ENCODE peak calls at places on chromosome 2, in six cellular contexts. Z is breast epithelium, E is body of pancreas, O is choroid plexus epithelial cell, B is neural crest cell, P is nephron progenitor cell. U is an unnamed sample.

GRCh38 chr2:219772697-219773096 is 145.3 kb downstream of the SLC4A3 start:
- DNase-seq in P (no peak), O (no peak), E (no peak), B (no peak), Z (no peak), U (no peak)

GRCh38 chr2:99404800-99405669 is 67.8 kb downstream of the EIF5B start:
- DNase-seq in Z (no peak), E (no peak), B (no peak), P (no peak), O (no peak), U (no peak)

GRCh38 chr2:101311390-101312019 is 3.0 kb upstream of the RNF149 start:
- DNase-seq in B (no peak), O (no peak), Z (no peak), P (no peak), E (peak), U (no peak)

GRCh38 chr2:13558368-13558767 is 841.6 kb downstream of the TRIB2 start:
- DNase-seq in E (no peak), O (peak), Z (no peak), P (no peak), B (no peak), U (peak)

GRCh38 chr2:23384551-23385349 is at the start of gene KLHL29:
- DNase-seq in Z (peak), P (peak), E (peak), O (peak), B (peak), U (peak)

GRCh38 chr2:833180-833579 is 117.5 kb upstream of the SNTG2 start:
- DNase-seq in P (no peak), B (no peak), O (no peak), E (no peak), Z (no peak), U (no peak)

GRCh38 chr2:14072338-14072737 is 560.2 kb upstream of the LRATD1 start:
- DNase-seq in Z (no peak), O (peak), P (no peak), E (no peak), B (no peak), U (no peak)

GRCh38 chr2:18651842-18652774 is 62.7 kb upstream of the NT5C1B start:
- DNase-seq in P (no peak), B (no peak), Z (no peak), O (peak), E (no peak), U (peak)

GRCh38 chr2:239066597-239066996 is 218.7 kb downstream of the TWIST2 start:
- DNase-seq in B (no peak), O (no peak), E (no peak), Z (no peak), P (no peak), U (no peak)

GRCh38 chr2:219434718-219435525 is at the start of gene SPEG:
- DNase-seq in B (no peak), Z (no peak), O (peak), P (no peak), E (no peak), U (no peak)

GRCh38 chr2:143684731-143685364 is 555.6 kb downstream of the ARHGAP15 start:
- DNase-seq in O (no peak), B (no peak), E (no peak), P (no peak), Z (no peak), U (no peak)

GRCh38 chr2:33412920-33413319 is 63.5 kb upstream of the RASGRP3 start:
- DNase-seq in Z (no peak), E (no peak), B (no peak), O (peak), P (no peak), U (peak)

GRCh38 chr2:137173514-137173913 is 408.2 kb downstream of the THSD7B start:
- DNase-seq in O (peak), P (no peak), E (no peak), B (no peak), Z (no peak), U (peak)

GRCh38 chr2:130819915-130820861 is 16.5 kb upstream of the ARHGEF4 start:
- DNase-seq in O (no peak), E (no peak), P (peak), Z (peak), B (no peak), U (no peak)

GRCh38 chr2:112024896-112025491 is 30.1 kb upstream of the TMEM87B start:
- DNase-seq in B (no peak), Z (no peak), P (no peak), E (no peak), O (no peak), U (no peak)
- TF ChIP-seq CTCF in B (no peak), Z (no peak), P (no peak), E (no peak), O (no peak), U (no peak)

DNA sequence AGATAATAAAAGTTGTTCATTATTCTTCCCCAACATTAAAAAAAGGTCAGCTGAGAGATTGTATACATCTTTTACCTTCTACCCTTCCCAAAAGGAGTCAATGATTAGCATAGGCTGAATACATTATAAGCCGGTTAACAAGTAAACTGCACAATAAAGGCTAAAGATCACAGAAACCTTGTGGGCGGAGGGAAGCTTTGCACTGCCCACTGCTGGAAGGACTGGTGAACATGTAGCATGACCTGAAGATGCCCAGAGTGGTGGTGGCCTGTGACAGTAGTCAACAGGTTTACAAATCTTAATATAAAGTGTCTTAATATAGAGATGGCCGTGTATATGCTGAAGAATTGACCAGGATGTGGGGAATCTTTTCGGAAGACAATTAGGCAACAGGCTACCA is 35.6 kb downstream of the ARL5A start:
- DNase-seq in P (no peak), O (no peak), B (no peak), Z (no peak), E (no peak), U (no peak)
- TF ChIP-seq CTCF in P (peak), O (no peak), B (no peak), Z (no peak), E (no peak), U (peak)

GRCh38 chr2:164609790-164610189 is 11.5 kb downstream of the GRB14 start:
- DNase-seq in E (no peak), O (no peak), B (no peak), P (no peak), Z (no peak), U (no peak)
- TF ChIP-seq CTCF in E (no peak), O (no peak), B (no peak), P (no peak), Z (no peak), U (no peak)

DNA sequence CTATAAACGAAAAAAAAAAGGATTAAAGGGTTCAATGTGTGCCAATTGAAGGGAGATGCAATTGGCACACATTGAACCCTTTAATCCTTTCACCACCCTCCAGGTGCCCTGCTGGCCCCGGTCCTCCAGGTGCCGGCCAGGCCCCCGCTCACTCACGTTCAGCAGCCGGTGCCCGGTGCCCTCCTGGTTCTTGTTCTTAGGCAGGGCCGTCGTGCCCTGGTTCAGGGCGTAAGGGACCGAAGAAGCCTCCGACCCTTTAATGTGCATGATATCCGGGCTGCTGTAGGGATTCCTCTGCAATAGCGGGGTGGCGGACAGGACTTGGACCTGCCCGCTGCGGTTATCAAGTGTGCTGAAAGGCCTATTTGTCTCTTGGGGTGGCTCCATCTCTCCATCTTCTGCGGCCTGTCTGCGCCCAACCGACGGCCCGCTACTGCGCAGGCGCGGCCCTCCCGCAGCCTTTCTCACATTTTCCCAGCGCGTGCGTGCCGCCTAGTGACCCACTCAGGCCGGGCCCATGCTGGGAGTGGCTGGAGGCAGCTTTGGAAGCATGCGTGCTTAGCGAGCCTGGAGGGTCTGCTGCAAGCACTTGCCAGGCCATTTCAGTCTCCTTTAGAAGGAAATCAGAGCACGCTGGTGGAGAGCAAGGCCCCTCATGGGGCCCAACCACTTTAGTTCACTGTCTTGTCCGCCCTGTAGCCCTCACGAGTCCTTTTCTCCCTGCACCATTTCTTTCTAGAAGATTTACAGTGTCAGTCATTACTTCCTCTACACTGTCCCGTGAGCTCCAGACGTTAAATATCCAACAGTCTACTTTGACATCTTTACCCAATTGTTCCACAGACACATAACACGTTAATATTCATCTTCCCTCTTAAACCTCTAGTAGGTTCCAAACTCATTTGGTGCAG is 24.3 kb downstream of the TMEM237 start:
- DNase-seq in O (peak), E (peak), Z (peak), P (no peak), B (no peak), U (peak)
- TF ChIP-seq CTCF in O (peak), E (peak), Z (no peak), P (no peak), B (no peak), U (peak)

GRCh38 chr2:133739039-133739438 is 170.8 kb upstream of the NCKAP5 start:
- DNase-seq in E (no peak), B (no peak), O (no peak), Z (no peak), P (no peak), U (no peak)
- TF ChIP-seq CTCF in E (no peak), B (no peak), O (no peak), Z (no peak), P (no peak), U (no peak)